ENCODE peak calls at places on chromosome 3, in ten cellular contexts. F is PC-3, D is HCT116, V is GM23248, G is SK-N-SH, K is PC-9, A is hepatocyte, M is OCI-LY7, R is GM23338, Q is Karpas-422. L is an unnamed sample. For H3K4me1, H4K20me1 and H3K9me2, the result is how much of the 10 kb centered on the place peaks cover.

GRCh38 chr3:133595341-133595740 is 21.9 kb downstream of the CDV3 start:
- DNase-seq in M (no peak), G (no peak), A (no peak), V (peak), D (no peak), Q (peak), F (peak), R (no peak), K (no peak), L (no peak)

GRCh38 chr3:69558912-69559311 is 173.0 kb upstream of the FRMD4B start:
- DNase-seq in A (peak), V (peak), F (no peak), R (no peak), M (no peak), K (no peak), G (no peak), Q (no peak), D (no peak), L (no peak)

GRCh38 chr3:150314248-150315027 is 93.7 kb upstream of the TSC22D2 start:
- DNase-seq in D (no peak), F (peak), R (no peak), V (no peak), M (no peak), A (peak), Q (no peak), K (peak), G (no peak), L (no peak)

GRCh38 chr3:48765376-48765775 is 48.4 kb upstream of the IP6K2 start:
- DNase-seq in D (no peak), A (peak), K (no peak), Q (no peak), F (peak), R (peak), V (peak), M (peak), G (peak), L (no peak)

GRCh38 chr3:161660706-161661105 is 164.1 kb downstream of the OTOL1 start:
- DNase-seq in F (no peak), A (no peak), V (no peak), D (no peak), R (no peak), Q (no peak), M (no peak), G (no peak), K (no peak), L (no peak)

GRCh38 chr3:20574746-20575145 is 388.7 kb upstream of the SGO1 start:
- DNase-seq in V (peak), A (no peak), G (no peak), M (no peak), Q (no peak), F (peak), R (no peak), K (no peak), D (no peak), L (no peak)

GRCh38 chr3:21795152-21795837 is 44.3 kb upstream of the ZNF385D start:
- DNase-seq in F (no peak), V (peak), D (no peak), R (no peak), A (no peak), Q (no peak), M (no peak), G (peak), K (no peak), L (no peak)

GRCh38 chr3:29696311-29696710 is 415.4 kb downstream of the RBMS3 start:
- DNase-seq in V (peak), D (no peak), M (no peak), A (no peak), R (no peak), K (no peak), Q (no peak), F (no peak), G (no peak), L (no peak)

GRCh38 chr3:132972333-132972732 is 65.9 kb upstream of the TMEM108 start:
- DNase-seq in R (no peak), F (no peak), D (no peak), K (no peak), V (peak), A (no peak), M (no peak), G (no peak), Q (no peak), L (no peak)

GRCh38 chr3:120678331-120678845 is 3.7 kb downstream of the HGD start:
- DNase-seq in K (peak), A (peak), G (no peak), F (peak), Q (peak), V (peak), M (peak), D (no peak), R (peak), L (no peak)

GRCh38 chr3:143565943-143566342 is 282.3 kb downstream of the SLC9A9 start:
- DNase-seq in A (peak), V (peak), K (no peak), G (no peak), R (no peak), F (no peak), Q (no peak), D (no peak), M (no peak), L (no peak)

GRCh38 chr3:187016639-187017345 is 86.5 kb downstream of the ST6GAL1 start:
- DNase-seq in V (peak), Q (peak), M (peak), R (no peak), G (no peak), D (no peak), K (peak), A (peak), F (peak), L (no peak)

GRCh38 chr3:142213298-142213697 is 12.1 kb downstream of the GK5 start:
- DNase-seq in M (no peak), G (no peak), F (no peak), K (no peak), D (no peak), Q (no peak), A (peak), R (no peak), V (peak), L (no peak)

GRCh38 chr3:89032331-89033063 is 74.9 kb upstream of the EPHA3 start:
- DNase-seq in A (no peak), F (no peak), K (no peak), D (no peak), Q (no peak), V (no peak), R (no peak), M (no peak), G (no peak), L (no peak)

GRCh38 chr3:132593950-132594328 is 3.1 kb upstream of the ACKR4 start:
- DNase-seq in Q (no peak), A (no peak), V (peak), K (no peak), F (peak), D (no peak), R (no peak), M (no peak), G (no peak), L (no peak)

GRCh38 chr3:154188846-154189245 is 67.7 kb downstream of the ARHGEF26 start:
- DNase-seq in D (no peak), M (no peak), R (no peak), G (no peak), Q (no peak), K (no peak), V (no peak), A (no peak), F (peak), L (no peak)

GRCh38 chr3:45330500-45331295 is 57.7 kb upstream of the LARS2 start:
- DNase-seq in R (no peak), V (no peak), G (no peak), F (peak), D (no peak), K (no peak), A (no peak), M (no peak), Q (no peak), L (no peak)

GRCh38 chr3:136311971-136312370 is 61.8 kb downstream of the PCCB start:
- DNase-seq in A (no peak), K (no peak), D (no peak), F (no peak), G (no peak), M (no peak), R (no peak), Q (no peak), V (peak), L (no peak)

GRCh38 chr3:107421170-107421792 is 44.0 kb downstream of the CCDC54 start:
- DNase-seq in R (peak), Q (peak), M (peak), F (peak), G (peak), K (peak), A (peak), D (peak), V (peak), L (peak)

GRCh38 chr3:148903022-148903442 is 37.9 kb downstream of the CPA3 start:
- DNase-seq in R (no peak), F (peak), Q (no peak), D (no peak), K (no peak), G (no peak), A (no peak), V (peak), M (no peak), L (no peak)

GRCh38 chr3:62277470-62277869 is 95.9 kb downstream of the FEZF2 start:
- DNase-seq in F (no peak), A (no peak), G (peak), D (no peak), Q (no peak), R (no peak), K (no peak), V (no peak), M (no peak), L (no peak)

GRCh38 chr3:132154619-132155018 is 119.8 kb upstream of the CPNE4 start:
- DNase-seq in G (no peak), A (no peak), M (no peak), R (no peak), K (no peak), Q (no peak), V (no peak), F (no peak), D (no peak), L (no peak)

GRCh38 chr3:14248849-14249523 is 70.4 kb downstream of the LSM3 start:
- DNase-seq in K (no peak), M (no peak), G (no peak), R (no peak), D (no peak), A (no peak), F (no peak), Q (no peak), V (peak), L (no peak)

GRCh38 chr3:13519392-13519791 is 29.5 kb upstream of the FBLN2 start:
- DNase-seq in K (no peak), A (no peak), G (no peak), M (no peak), F (no peak), V (no peak), Q (no peak), R (peak), D (no peak), L (no peak)

GRCh38 chr3:133756716-133757694 is 10.8 kb downstream of the TF start:
- DNase-seq in R (no peak), M (no peak), V (no peak), A (no peak), G (no peak), F (no peak), K (no peak), Q (no peak), D (no peak), L (no peak)

GRCh38 chr3:45590822-45591546 is 3.6 kb upstream of the LIMD1 start:
- DNase-seq in D (no peak), R (no peak), G (no peak), Q (peak), F (no peak), M (no peak), V (no peak), A (no peak), K (no peak), L (no peak)

GRCh38 chr3:62938583-62938982 is 63.4 kb upstream of the CADPS start:
- DNase-seq in Q (no peak), G (no peak), V (no peak), R (no peak), M (no peak), D (no peak), A (no peak), F (no peak), K (no peak), L (no peak)

GRCh38 chr3:71029770-71030169 is 553.8 kb downstream of the FOXP1 start:
- DNase-seq in V (no peak), G (no peak), D (no peak), A (no peak), M (no peak), K (no peak), Q (no peak), F (no peak), R (no peak), L (no peak)
- H3K4me1 ChIP-seq in V (under half), G (under half), D (under half), A (under half), M (under half), K (under half), Q (under half), F (under half), R (under half), L (under half)

DNA sequence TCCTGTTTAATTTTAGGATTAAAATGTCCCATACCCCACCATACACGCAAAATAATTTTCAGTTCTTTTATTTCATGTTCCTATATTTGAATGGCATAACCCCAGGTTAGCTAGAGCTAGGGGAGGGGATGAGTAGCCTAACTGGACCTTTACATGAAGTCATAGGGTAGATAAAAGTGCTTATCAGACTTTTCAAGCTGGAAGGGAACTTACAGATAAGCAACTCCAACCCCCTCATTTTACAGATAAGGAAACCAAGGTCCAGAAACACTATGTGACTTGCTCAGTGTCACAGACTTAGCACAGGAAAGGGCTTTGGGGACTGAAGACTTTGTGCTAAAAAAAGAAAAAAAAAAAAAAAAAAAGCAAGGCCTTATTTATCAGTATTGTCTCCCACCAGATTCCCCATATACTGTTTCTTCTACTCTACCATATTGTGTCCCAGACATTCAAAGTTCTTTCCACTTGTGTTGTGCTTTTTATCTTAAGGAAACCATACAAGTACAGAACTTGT is 10.6 kb upstream of the TNIK start:
- DNase-seq in A (peak), G (no peak), F (no peak), V (no peak), R (no peak), K (no peak), M (no peak), Q (no peak), D (no peak), L (no peak)
- H4K20me1 ChIP-seq in A (under half), G (under half), F (under half), V (under half), R (under half), K (under half), M (under half), Q (under half), D (under half), L (under half)

GRCh38 chr3:54608041-54608440 is 319.8 kb downstream of the LRTM1 start:
- DNase-seq in F (no peak), V (no peak), M (no peak), G (no peak), R (no peak), Q (no peak), K (no peak), D (no peak), A (no peak), L (no peak)
- H3K9me2 ChIP-seq in F (under half), V (under half), M (under half), G (under half), R (under half), Q (under half), K (under half), D (under half), A (under half), L (under half)

DNA sequence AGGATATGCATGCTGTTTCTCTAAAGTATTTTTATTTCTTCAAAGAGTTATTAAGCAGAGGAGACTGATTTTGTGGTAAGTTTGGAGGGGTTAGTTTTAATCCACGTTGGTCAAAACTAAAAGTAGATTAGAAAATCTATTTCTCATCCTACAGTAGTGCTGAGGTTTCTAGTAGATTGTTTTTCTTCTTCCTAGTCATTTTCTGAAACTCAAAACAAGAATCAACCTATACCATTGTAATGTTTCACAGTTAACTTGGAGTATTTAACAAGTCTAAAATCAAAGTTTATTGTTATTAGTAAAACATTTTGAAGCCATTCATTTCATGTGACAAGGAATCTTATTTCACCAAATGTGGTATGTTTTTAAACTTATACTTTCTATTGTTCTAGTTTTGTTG is 57.9 kb downstream of the RBM6 start:
- DNase-seq in F (no peak), D (no peak), V (no peak), Q (no peak), A (no peak), K (no peak), M (no peak), R (no peak), G (no peak), L (no peak)
- H3K4me1 ChIP-seq in F (under half), D (under half), V (under half), Q (under half), A (under half), K (under half), M (under half), R (under half), G (under half), L (under half)

GRCh38 chr3:31568649-31569048 is 35.9 kb downstream of the STT3B start:
- DNase-seq in A (no peak), R (no peak), K (no peak), Q (no peak), G (no peak), M (no peak), F (no peak), D (no peak), V (no peak), L (no peak)

GRCh38 chr3:31567036-31567435 is 34.3 kb downstream of the STT3B start:
- DNase-seq in M (peak), K (no peak), R (peak), D (no peak), F (peak), A (peak), Q (peak), V (no peak), G (peak), L (no peak)

GRCh38 chr3:31561891-31562290 is 29.2 kb downstream of the STT3B start:
- DNase-seq in G (no peak), M (no peak), F (no peak), R (peak), D (no peak), Q (no peak), A (no peak), V (no peak), K (no peak), L (no peak)

GRCh38 chr3:31562525-31562924 is 29.8 kb downstream of the STT3B start:
- DNase-seq in G (no peak), R (peak), F (no peak), M (peak), V (no peak), Q (no peak), D (no peak), K (no peak), A (no peak), L (no peak)

GRCh38 chr3:31565288-31565687 is 32.6 kb downstream of the STT3B start:
- DNase-seq in R (no peak), K (no peak), D (no peak), V (peak), Q (no peak), A (no peak), G (no peak), M (no peak), F (no peak), L (no peak)
- H4K20me1 ChIP-seq in R (half or more), K (under half), D (half or more), V (under half), Q (under half), A (half or more), G (half or more), M (half or more), F (half or more), L (half or more)

GRCh38 chr3:4234894-4235293 is 68.3 kb upstream of the SETMAR start:
- DNase-seq in F (no peak), M (no peak), R (no peak), D (no peak), K (no peak), V (no peak), A (no peak), Q (no peak), G (no peak), L (peak)
- H3K9me2 ChIP-seq in F (under half), M (under half), R (under half), D (under half), K (under half), V (under half), A (under half), Q (under half), G (under half), L (under half)

GRCh38 chr3:111303760-111304159 is 232.1 kb downstream of the NECTIN3 start:
- DNase-seq in R (no peak), A (no peak), F (peak), G (no peak), V (peak), D (no peak), M (no peak), Q (no peak), K (no peak), L (no peak)

GRCh38 chr3:111299070-111299672 is 227.6 kb downstream of the NECTIN3 start:
- DNase-seq in Q (no peak), K (no peak), V (peak), M (no peak), R (peak), F (no peak), G (no peak), D (no peak), A (no peak), L (no peak)

GRCh38 chr3:111307676-111308075 is 234.3 kb upstream of the CD96 start:
- DNase-seq in G (no peak), M (no peak), K (no peak), R (no peak), V (no peak), D (no peak), A (no peak), F (no peak), Q (no peak), L (no peak)

GRCh38 chr3:111301238-111301798 is 229.7 kb downstream of the NECTIN3 start:
- DNase-seq in Q (no peak), V (peak), G (no peak), M (no peak), D (no peak), R (no peak), A (no peak), K (no peak), F (peak), L (peak)

GRCh38 chr3:111302073-111302472 is 230.5 kb downstream of the NECTIN3 start:
- DNase-seq in V (no peak), K (no peak), D (no peak), A (no peak), Q (no peak), R (no peak), F (no peak), G (no peak), M (no peak), L (no peak)
- H3K4me1 ChIP-seq in V (under half), K (under half), D (under half), A (under half), Q (under half), R (under half), F (under half), G (under half), M (under half), L (under half)